ENCODE peak calls at places on chromosomes 2 and 18, in six cellular contexts. One of them, this sample, is unnamed.

GRCh38 chr18:26526128-26526965 is 22.0 kb downstream of the KCTD1 start:
- DNase-seq in NCI-H2029 treated with DMSO at 0.1 percent for 48 hours: no peak
- DNase-seq in WERI-Rb-1: no peak
- DNase-seq in stomach: no peak
- DNase-seq in NAMALWA: no peak
- DNase-seq in nucleus accumbens: no peak
- DNase-seq in this sample: no peak

GRCh38 chr2:226794077-226794670 is 5.4 kb downstream of the IRS1 start:
- DNase-seq in nucleus accumbens: no peak
- DNase-seq in NAMALWA: no peak
- DNase-seq in stomach: no peak
- DNase-seq in NCI-H2029 treated with DMSO at 0.1 percent for 48 hours: no peak
- DNase-seq in WERI-Rb-1: no peak
- DNase-seq in this sample: no peak

GRCh38 chr2:24490674-24491625 is at the start of gene NCOA1:
- DNase-seq in nucleus accumbens: peak
- DNase-seq in WERI-Rb-1: peak
- DNase-seq in NCI-H2029 treated with DMSO at 0.1 percent for 48 hours: peak
- DNase-seq in NAMALWA: peak
- DNase-seq in stomach: peak
- DNase-seq in this sample: no peak

GRCh38 chr2:226127682-226128081 is 671.9 kb downstream of the IRS1 start:
- DNase-seq in NAMALWA: no peak
- DNase-seq in stomach: no peak
- DNase-seq in nucleus accumbens: no peak
- DNase-seq in WERI-Rb-1: no peak
- DNase-seq in NCI-H2029 treated with DMSO at 0.1 percent for 48 hours: no peak
- DNase-seq in this sample: no peak

GRCh38 chr2:126154256-126154655 is 501.7 kb upstream of the GYPC start:
- DNase-seq in NAMALWA: no peak
- DNase-seq in WERI-Rb-1: no peak
- DNase-seq in stomach: no peak
- DNase-seq in nucleus accumbens: no peak
- DNase-seq in NCI-H2029 treated with DMSO at 0.1 percent for 48 hours: no peak
- DNase-seq in this sample: no peak

GRCh38 chr2:111624401-111625156 is 259.4 kb downstream of the ANAPC1 start:
- DNase-seq in nucleus accumbens: no peak
- DNase-seq in stomach: no peak
- DNase-seq in WERI-Rb-1: no peak
- DNase-seq in NAMALWA: no peak
- DNase-seq in NCI-H2029 treated with DMSO at 0.1 percent for 48 hours: no peak
- DNase-seq in this sample: peak

GRCh38 chr2:234818937-234819336 is 132.9 kb upstream of the SH3BP4 start:
- DNase-seq in stomach: no peak
- DNase-seq in WERI-Rb-1: no peak
- DNase-seq in nucleus accumbens: no peak
- DNase-seq in NCI-H2029 treated with DMSO at 0.1 percent for 48 hours: no peak
- DNase-seq in NAMALWA: peak
- DNase-seq in this sample: no peak

GRCh38 chr2:29426354-29426753 is 311.1 kb downstream of the CLIP4 start:
- DNase-seq in stomach: no peak
- DNase-seq in nucleus accumbens: no peak
- DNase-seq in NCI-H2029 treated with DMSO at 0.1 percent for 48 hours: no peak
- DNase-seq in WERI-Rb-1: no peak
- DNase-seq in NAMALWA: no peak
- DNase-seq in this sample: no peak

GRCh38 chr2:197125000-197125399 is 185.6 kb downstream of the ANKRD44 start:
- DNase-seq in NCI-H2029 treated with DMSO at 0.1 percent for 48 hours: no peak
- DNase-seq in NAMALWA: no peak
- DNase-seq in nucleus accumbens: no peak
- DNase-seq in WERI-Rb-1: no peak
- DNase-seq in stomach: no peak
- DNase-seq in this sample: no peak

GRCh38 chr18:55078289-55078916 is 119.1 kb upstream of the CCDC68 start:
- DNase-seq in stomach: no peak
- DNase-seq in NAMALWA: no peak
- DNase-seq in nucleus accumbens: no peak
- DNase-seq in WERI-Rb-1: no peak
- DNase-seq in NCI-H2029 treated with DMSO at 0.1 percent for 48 hours: no peak
- DNase-seq in this sample: no peak

GRCh38 chr2:220847587-220847986 is 724.5 kb downstream of the EPHA4 start:
- DNase-seq in NAMALWA: no peak
- DNase-seq in stomach: no peak
- DNase-seq in WERI-Rb-1: no peak
- DNase-seq in NCI-H2029 treated with DMSO at 0.1 percent for 48 hours: no peak
- DNase-seq in nucleus accumbens: no peak
- DNase-seq in this sample: peak

This sample was measured in retinal pigment epithelial cell.